ENCODE peak calls at places on chromosomes 5 and 9, in four cellular contexts. E is nephron progenitor cell; P is CD4-positive, alpha-beta T cell; J is choroid plexus epithelial cell. F is an unnamed sample.

GRCh38 chr5:59596586-59597348 is 296.8 kb downstream of the PDE4D start:
- DNase-seq in J (peak), E (no peak), P (no peak), F (no peak)

GRCh38 chr9:78826521-78826920 is 529.6 kb downstream of the PSAT1 start:
- DNase-seq in P (no peak), J (no peak), E (no peak), F (no peak)

GRCh38 chr5:122323132-122323548 is 11.1 kb downstream of the SNCAIP start:
- DNase-seq in E (no peak), P (no peak), J (no peak), F (no peak)

GRCh38 chr5:172749076-172749475 is 21.9 kb downstream of the DUSP1 start:
- DNase-seq in P (no peak), E (no peak), J (no peak), F (no peak)

GRCh38 chr5:133785182-133785581 is 172.8 kb upstream of the FSTL4 start:
- DNase-seq in E (no peak), J (no peak), P (no peak), F (no peak)

GRCh38 chr5:105508519-105508918 is 1945.9 kb upstream of the NUDT12 start:
- DNase-seq in J (peak), P (no peak), E (no peak), F (no peak)

GRCh38 chr5:141879941-141880738 is 1.9 kb upstream of the PCDH1 start:
- DNase-seq in J (no peak), P (no peak), E (no peak), F (no peak)

GRCh38 chr9:93058357-93059096 is at the start of gene SUSD3:
- DNase-seq in E (peak), J (peak), P (peak), F (peak)

GRCh38 chr5:3116366-3116765 is 364.9 kb upstream of the IRX2 start:
- DNase-seq in E (peak), P (no peak), J (no peak), F (no peak)

GRCh38 chr5:119951330-119951934 is 322.1 kb downstream of the FAM170A start:
- DNase-seq in P (no peak), J (no peak), E (no peak), F (no peak)

GRCh38 chr9:133998915-133999580 is 6.9 kb upstream of the VAV2 start:
- DNase-seq in E (no peak), P (no peak), J (peak), F (no peak)

GRCh38 chr9:137255448-137256114 is 454 bp downstream of the NELFB start:
- DNase-seq in J (no peak), E (no peak), P (no peak), F (peak)

GRCh38 chr5:172778223-172778814 is 7.3 kb upstream of the DUSP1 start:
- DNase-seq in P (no peak), E (no peak), J (peak), F (peak)

GRCh38 chr5:134465856-134466240 is 54.2 kb upstream of the CDKN2AIPNL start:
- DNase-seq in E (peak), P (peak), J (peak), F (peak)

GRCh38 chr5:64229163-64229774 is 63.6 kb downstream of the RNF180 start:
- DNase-seq in P (no peak), E (no peak), J (peak), F (no peak)
- TF ChIP-seq CTCF in P (peak), E (peak), J (peak), F (peak)

GRCh38 chr5:9851458-9851857 is 221.3 kb upstream of the TAS2R1 start:
- DNase-seq in J (peak), E (no peak), P (no peak), F (no peak)
- TF ChIP-seq CTCF in J (peak), E (no peak), P (no peak), F (no peak)

GRCh38 chr9:96450613-96451544 is 910 bp downstream of the HABP4 start:
- DNase-seq in J (peak), E (peak), P (peak), F (peak)
- TF ChIP-seq CTCF in J (no peak), E (no peak), P (no peak), F (no peak)

GRCh38 chr9:130847306-130848217 is 12.5 kb downstream of the ABL1 start:
- DNase-seq in J (peak), E (no peak), P (no peak), F (peak)
- TF ChIP-seq CTCF in J (peak), E (no peak), P (no peak), F (no peak)

GRCh38 chr9:6407778-6408177 is 5.2 kb upstream of the UHRF2 start:
- DNase-seq in P (no peak), E (no peak), J (no peak), F (no peak)

GRCh38 chr9:6408320-6408719 is 4.7 kb upstream of the UHRF2 start:
- DNase-seq in J (no peak), E (no peak), P (no peak), F (no peak)

GRCh38 chr9:6412572-6413364 is at the start of gene UHRF2:
- DNase-seq in P (peak), J (peak), E (peak), F (peak)

GRCh38 chr9:6413365-6414263 is 615 bp downstream of the UHRF2 start:
- DNase-seq in J (no peak), P (peak), E (no peak), F (peak)

DNA sequence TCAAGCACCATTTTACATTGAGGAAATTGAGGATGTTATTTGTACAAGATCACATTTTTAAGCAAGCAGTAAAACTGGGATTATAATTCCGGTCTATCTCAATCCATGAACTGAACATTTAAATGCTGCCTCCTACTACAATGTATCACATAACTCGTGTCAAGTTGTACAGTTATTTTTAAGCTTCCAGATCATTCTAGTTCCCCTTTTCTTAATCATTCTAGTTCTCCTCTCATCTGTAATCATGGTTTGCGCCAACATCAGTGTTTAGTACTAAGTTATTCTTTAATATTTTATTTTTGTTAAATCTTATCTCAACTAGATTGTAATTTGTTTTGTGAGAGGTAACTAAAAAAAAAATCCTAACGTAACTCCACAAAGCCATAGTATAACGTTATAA is 2.3 kb upstream of the UHRF2 start:
- DNase-seq in P (no peak), E (no peak), J (no peak), F (no peak)
- TF ChIP-seq CTCF in P (no peak), E (no peak), J (no peak), F (no peak)

GRCh38 chr9:98810106-98810840 is 2.8 kb downstream of the GALNT12 start:
- DNase-seq in P (no peak), E (no peak), J (no peak), F (peak)

GRCh38 chr9:98819231-98819630 is 11.8 kb downstream of the GALNT12 start:
- DNase-seq in P (no peak), J (no peak), E (no peak), F (no peak)

GRCh38 chr9:98818764-98819163 is 11.3 kb downstream of the GALNT12 start:
- DNase-seq in J (no peak), E (no peak), P (no peak), F (no peak)

GRCh38 chr9:98811051-98811650 is 3.7 kb downstream of the GALNT12 start:
- DNase-seq in P (no peak), J (peak), E (no peak), F (no peak)

GRCh38 chr9:98815552-98815951 is 8.1 kb downstream of the GALNT12 start:
- DNase-seq in P (no peak), E (no peak), J (no peak), F (no peak)
- TF ChIP-seq CTCF in P (no peak), E (no peak), J (no peak), F (no peak)

GRCh38 chr5:73233461-73234151 is 60.6 kb downstream of the TMEM174 start:
- DNase-seq in J (peak), P (no peak), E (peak), F (no peak)
- TF ChIP-seq CTCF in J (peak), P (no peak), E (peak), F (no peak)

F was measured in colonic mucosa.